ENCODE peak calls at places on chromosomes 2 and 18, in nine cellular contexts. C is suprapubic skin; F is CD8-positive, alpha-beta memory T cell; I is effector memory CD4-positive, alpha-beta T cell; L is kidney; W is colonic mucosa; K is pancreas; J is stomach; B is endodermal cell. N is an unnamed sample.

GRCh38 chr2:8059255-8059654 is 622.6 kb upstream of the ID2 start:
- DNase-seq in C (no peak), F (no peak), I (no peak), L (no peak), W (no peak), K (no peak), J (no peak), B (no peak), N (no peak)

GRCh38 chr18:58476521-58477210 is 152.2 kb downstream of the ALPK2 start:
- DNase-seq in C (no peak), F (no peak), I (no peak), L (no peak), W (no peak), K (no peak), J (no peak), B (no peak), N (no peak)

GRCh38 chr2:225400060-225400511 is 576 bp downstream of the NYAP2 start:
- DNase-seq in C (no peak), F (no peak), I (no peak), L (no peak), W (no peak), K (no peak), J (no peak), B (peak), N (no peak)

GRCh38 chr18:59919026-59919425 is 19.2 kb downstream of the PMAIP1 start:
- DNase-seq in C (no peak), F (no peak), I (no peak), L (no peak), W (no peak), K (no peak), J (no peak), B (no peak), N (no peak)

GRCh38 chr2:1642066-1642861 is 102.1 kb downstream of the PXDN start:
- DNase-seq in C (no peak), F (no peak), I (no peak), L (no peak), W (no peak), K (no peak), J (no peak), B (no peak), N (no peak)

GRCh38 chr2:85827879-85828569 is 60.8 kb downstream of the ST3GAL5 start:
- DNase-seq in C (no peak), F (no peak), I (no peak), L (no peak), W (no peak), K (no peak), J (no peak), B (peak), N (no peak)

GRCh38 chr2:109087055-109087663 is 41.8 kb upstream of the SH3RF3 start:
- DNase-seq in C (no peak), F (no peak), I (no peak), L (no peak), W (no peak), K (no peak), J (no peak), B (no peak), N (no peak)

GRCh38 chr2:95374029-95374428 is 28.5 kb upstream of the FAHD2A start:
- DNase-seq in C (no peak), F (no peak), I (no peak), L (peak), W (no peak), K (no peak), J (no peak), B (peak), N (no peak)

GRCh38 chr2:158189526-158189925 is 87.8 kb downstream of the UPP2 start:
- DNase-seq in C (no peak), F (no peak), I (no peak), L (no peak), W (no peak), K (no peak), J (no peak), B (no peak), N (no peak)

GRCh38 chr2:65708129-65708528 is 275.7 kb upstream of the SPRED2 start:
- DNase-seq in C (no peak), F (no peak), I (no peak), L (no peak), W (no peak), K (no peak), J (no peak), B (no peak), N (no peak)

GRCh38 chr2:170815311-170815710 is 1.4 kb upstream of the GAD1 start:
- DNase-seq in C (no peak), F (no peak), I (no peak), L (no peak), W (no peak), K (no peak), J (no peak), B (no peak), N (no peak)

GRCh38 chr2:152228215-152228614 is 52.7 kb upstream of the STAM2 start:
- DNase-seq in C (no peak), F (no peak), I (no peak), L (no peak), W (no peak), K (no peak), J (no peak), B (no peak), N (no peak)

GRCh38 chr2:113212245-113213060 is 38.7 kb downstream of the PSD4 start:
- DNase-seq in C (peak), F (no peak), I (no peak), L (peak), W (no peak), K (peak), J (no peak), B (peak), N (no peak)

GRCh38 chr2:225566798-225567197 is 167.3 kb downstream of the NYAP2 start:
- DNase-seq in C (no peak), F (no peak), I (no peak), L (no peak), W (no peak), K (no peak), J (no peak), B (no peak), N (no peak)

GRCh38 chr2:16127958-16128357 is 187.6 kb downstream of the MYCN start:
- DNase-seq in C (no peak), F (no peak), I (no peak), L (no peak), W (peak), K (no peak), J (no peak), B (peak), N (peak)

GRCh38 chr2:95354469-95354901 is 48.0 kb upstream of the FAHD2A start:
- DNase-seq in C (no peak), F (no peak), I (no peak), L (peak), W (no peak), K (peak), J (peak), B (peak), N (peak)

GRCh38 chr2:43021791-43022500 is 204.5 kb downstream of the ZFP36L2 start:
- DNase-seq in C (no peak), F (no peak), I (no peak), L (peak), W (peak), K (peak), J (peak), B (peak), N (no peak)

GRCh38 chr2:222572761-222573174 is 83.1 kb downstream of the FARSB start:
- DNase-seq in C (no peak), F (no peak), I (no peak), L (no peak), W (no peak), K (no peak), J (no peak), B (no peak), N (no peak)

GRCh38 chr2:151071382-151071781 is 190.3 kb downstream of the RBM43 start:
- DNase-seq in C (no peak), F (no peak), I (no peak), L (no peak), W (no peak), K (no peak), J (no peak), B (peak), N (no peak)

GRCh38 chr2:237482485-237482884 is 4.6 kb upstream of the MLPH start:
- DNase-seq in C (peak), F (no peak), I (no peak), L (peak), W (peak), K (peak), J (peak), B (no peak), N (no peak)

GRCh38 chr2:195612515-195613495 is 44.2 kb upstream of the SLC39A10 start:
- DNase-seq in C (no peak), F (no peak), I (no peak), L (no peak), W (no peak), K (no peak), J (no peak), B (peak), N (no peak)

GRCh38 chr18:2687390-2688001 is 32.0 kb downstream of the SMCHD1 start:
- DNase-seq in C (no peak), F (no peak), I (no peak), L (no peak), W (no peak), K (no peak), J (no peak), B (no peak), N (no peak)

GRCh38 chr2:107728586-107728985 is 98.1 kb upstream of the RGPD4 start:
- DNase-seq in C (no peak), F (no peak), I (no peak), L (no peak), W (no peak), K (no peak), J (no peak), B (no peak), N (no peak)

GRCh38 chr2:170455617-170456426 is 259.3 kb upstream of the SP5 start:
- DNase-seq in C (no peak), F (no peak), I (no peak), L (no peak), W (peak), K (no peak), J (no peak), B (no peak), N (no peak)

GRCh38 chr2:120893874-120894584 is 158.4 kb downstream of the GLI2 start:
- DNase-seq in C (no peak), F (no peak), I (no peak), L (no peak), W (no peak), K (no peak), J (no peak), B (peak), N (no peak)

GRCh38 chr2:53770264-53770663 is 2.7 kb downstream of the CHAC2 start:
- DNase-seq in C (no peak), F (no peak), I (no peak), L (no peak), W (no peak), K (no peak), J (no peak), B (no peak), N (no peak)

GRCh38 chr2:55995206-55995605 is 71.6 kb upstream of the EFEMP1 start:
- DNase-seq in C (no peak), F (no peak), I (no peak), L (no peak), W (no peak), K (no peak), J (no peak), B (no peak), N (no peak)

GRCh38 chr2:148617219-148617618 is 27.3 kb upstream of the EPC2 start:
- DNase-seq in C (no peak), F (no peak), I (no peak), L (no peak), W (no peak), K (no peak), J (no peak), B (no peak), N (no peak)

GRCh38 chr2:107822302-107822701 is 4.4 kb upstream of the RGPD4 start:
- DNase-seq in C (no peak), F (no peak), I (no peak), L (no peak), W (no peak), K (no peak), J (no peak), B (no peak), N (no peak)

GRCh38 chr2:26099933-26100332 is 66.0 kb downstream of the RAB10 start:
- DNase-seq in C (no peak), F (no peak), I (no peak), L (no peak), W (no peak), K (no peak), J (no peak), B (no peak), N (no peak)

GRCh38 chr2:96927420-96928171 is 57.7 kb upstream of the SEMA4C start:
- DNase-seq in C (peak), F (no peak), I (no peak), L (peak), W (no peak), K (no peak), J (peak), B (no peak), N (no peak)
- H3K4me3 ChIP-seq in C (peak), F (no peak), I (no peak), L (peak), W (no peak), K (no peak), J (peak), B (no peak), N (peak)

DNA sequence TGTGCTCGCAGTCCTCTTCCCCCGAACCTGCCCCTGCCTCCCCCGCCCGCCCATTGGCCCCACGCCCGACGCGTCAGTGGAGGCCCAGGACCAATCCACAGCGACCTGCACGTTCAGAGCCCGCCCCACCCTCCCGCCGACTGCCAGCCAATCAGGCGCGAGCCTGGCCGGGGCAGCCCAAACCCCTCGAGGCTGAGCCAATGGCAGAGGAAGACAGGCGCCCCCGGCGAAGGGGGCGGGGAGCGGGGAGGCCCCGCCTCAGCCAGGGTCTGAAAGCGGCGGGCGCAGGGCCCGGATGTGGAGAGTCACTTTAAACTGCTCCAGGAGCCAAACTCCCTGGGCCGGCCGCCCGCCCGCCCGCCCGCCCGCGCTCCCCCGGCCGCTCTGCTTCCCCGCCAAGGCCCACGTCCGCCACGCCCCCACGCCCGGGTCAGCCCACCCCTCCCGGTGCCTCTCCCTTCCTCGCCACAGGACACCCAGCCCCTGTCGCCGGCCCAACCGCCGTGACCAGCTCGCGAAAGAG is 520 bp downstream of the SAP130 start:
- DNase-seq in C (peak), F (peak), I (peak), L (peak), W (peak), K (peak), J (peak), B (peak), N (peak)
- H3K4me3 ChIP-seq in C (peak), F (peak), I (peak), L (peak), W (peak), K (peak), J (peak), B (peak), N (peak)

GRCh38 chr2:231487197-231487596 is 22.9 kb upstream of the NCL start:
- DNase-seq in C (no peak), F (no peak), I (no peak), L (no peak), W (no peak), K (no peak), J (no peak), B (no peak), N (no peak)

GRCh38 chr2:231482806-231483391 is 18.6 kb upstream of the NCL start:
- DNase-seq in C (peak), F (peak), I (peak), L (peak), W (peak), K (peak), J (peak), B (peak), N (no peak)

GRCh38 chr2:231479455-231479854 is 15.2 kb upstream of the NCL start:
- DNase-seq in C (no peak), F (no peak), I (no peak), L (no peak), W (no peak), K (no peak), J (no peak), B (no peak), N (no peak)

GRCh38 chr2:231480781-231481180 is 16.5 kb upstream of the NCL start:
- DNase-seq in C (no peak), F (no peak), I (no peak), L (no peak), W (no peak), K (no peak), J (no peak), B (peak), N (no peak)

GRCh38 chr2:231483398-231484329 is 19.4 kb upstream of the NCL start:
- DNase-seq in C (no peak), F (peak), I (peak), L (peak), W (no peak), K (peak), J (no peak), B (peak), N (no peak)
- H3K4me3 ChIP-seq in C (peak), F (peak), I (peak), L (peak), W (peak), K (no peak), J (peak), B (no peak), N (peak)

GRCh38 chr2:181683518-181684453 is 3.5 kb upstream of the NEUROD1 start:
- DNase-seq in C (no peak), F (no peak), I (no peak), L (peak), W (no peak), K (peak), J (no peak), B (peak), N (no peak)
- H3K4me3 ChIP-seq in C (peak), F (no peak), I (no peak), L (no peak), W (no peak), K (no peak), J (peak), B (no peak), N (peak)

GRCh38 chr2:44955593-44956449 is 14.3 kb downstream of the SIX3 start:
- DNase-seq in C (no peak), F (peak), I (peak), L (peak), W (peak), K (peak), J (peak), B (peak), N (no peak)
- H3K4me3 ChIP-seq in C (peak), F (no peak), I (no peak), L (peak), W (no peak), K (no peak), J (peak), B (peak), N (peak)

GRCh38 chr2:156470975-156471583 is 34.9 kb downstream of the GPD2 start:
- DNase-seq in C (no peak), F (no peak), I (no peak), L (no peak), W (no peak), K (no peak), J (no peak), B (no peak), N (no peak)

GRCh38 chr2:156464106-156464505 is 27.9 kb downstream of the GPD2 start:
- DNase-seq in C (no peak), F (no peak), I (no peak), L (no peak), W (no peak), K (no peak), J (no peak), B (no peak), N (no peak)

GRCh38 chr2:156471772-156472171 is 35.6 kb downstream of the GPD2 start:
- DNase-seq in C (no peak), F (no peak), I (no peak), L (no peak), W (no peak), K (no peak), J (no peak), B (no peak), N (no peak)

GRCh38 chr2:156465573-156465972 is 29.4 kb downstream of the GPD2 start:
- DNase-seq in C (no peak), F (no peak), I (no peak), L (no peak), W (no peak), K (no peak), J (no peak), B (peak), N (no peak)

DNA sequence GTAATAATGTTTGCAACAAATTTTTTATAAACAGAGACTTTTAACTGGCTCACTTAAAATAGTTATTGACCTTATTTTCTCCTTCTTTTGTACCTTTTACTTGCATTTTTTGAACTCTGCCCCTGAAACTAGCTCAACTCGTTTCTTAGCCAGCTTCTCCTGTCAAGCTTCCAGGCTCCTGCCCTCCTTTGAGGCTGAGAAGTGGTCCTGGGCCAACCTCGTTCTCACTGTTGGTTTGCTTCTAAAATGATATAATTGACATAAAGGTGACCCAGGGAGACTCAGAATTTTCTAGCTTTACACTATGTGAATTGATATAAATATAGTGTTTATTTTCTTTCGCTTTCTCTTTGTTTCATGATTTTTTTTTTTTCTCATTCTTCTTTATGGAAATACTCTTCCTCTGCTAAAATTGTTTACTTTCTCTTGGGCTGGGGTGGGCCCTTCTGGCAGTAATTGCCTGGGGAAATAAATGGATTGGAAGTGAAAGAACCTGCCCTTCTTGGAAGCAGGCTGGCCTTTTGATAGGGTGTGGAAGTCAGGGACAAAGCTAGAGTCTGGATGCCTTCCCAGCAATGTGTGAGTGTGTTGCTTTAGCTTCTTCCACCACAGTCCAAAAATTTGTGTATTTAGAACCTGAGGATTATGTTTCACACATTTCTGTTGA is 30.7 kb downstream of the GPD2 start:
- DNase-seq in C (no peak), F (no peak), I (no peak), L (no peak), W (peak), K (no peak), J (peak), B (no peak), N (no peak)
- H3K4me3 ChIP-seq in C (peak), F (no peak), I (no peak), L (no peak), W (no peak), K (no peak), J (no peak), B (no peak), N (no peak)

GRCh38 chr2:191266201-191266600 is 21.0 kb downstream of the MYO1B start:
- DNase-seq in C (no peak), F (no peak), I (no peak), L (no peak), W (no peak), K (no peak), J (no peak), B (no peak), N (no peak)

GRCh38 chr2:191263050-191263449 is 17.8 kb downstream of the MYO1B start:
- DNase-seq in C (no peak), F (no peak), I (no peak), L (no peak), W (no peak), K (no peak), J (no peak), B (no peak), N (no peak)

GRCh38 chr2:191264647-191265079 is 19.5 kb downstream of the MYO1B start:
- DNase-seq in C (no peak), F (no peak), I (no peak), L (no peak), W (no peak), K (no peak), J (no peak), B (no peak), N (no peak)

GRCh38 chr2:191268596-191268995 is 23.4 kb downstream of the MYO1B start:
- DNase-seq in C (no peak), F (no peak), I (no peak), L (no peak), W (no peak), K (no peak), J (no peak), B (no peak), N (no peak)

GRCh38 chr2:191265311-191266170 is 20.3 kb downstream of the MYO1B start:
- DNase-seq in C (no peak), F (no peak), I (no peak), L (no peak), W (peak), K (no peak), J (no peak), B (no peak), N (no peak)
- H3K4me3 ChIP-seq in C (peak), F (no peak), I (no peak), L (peak), W (no peak), K (no peak), J (no peak), B (no peak), N (no peak)

DNA sequence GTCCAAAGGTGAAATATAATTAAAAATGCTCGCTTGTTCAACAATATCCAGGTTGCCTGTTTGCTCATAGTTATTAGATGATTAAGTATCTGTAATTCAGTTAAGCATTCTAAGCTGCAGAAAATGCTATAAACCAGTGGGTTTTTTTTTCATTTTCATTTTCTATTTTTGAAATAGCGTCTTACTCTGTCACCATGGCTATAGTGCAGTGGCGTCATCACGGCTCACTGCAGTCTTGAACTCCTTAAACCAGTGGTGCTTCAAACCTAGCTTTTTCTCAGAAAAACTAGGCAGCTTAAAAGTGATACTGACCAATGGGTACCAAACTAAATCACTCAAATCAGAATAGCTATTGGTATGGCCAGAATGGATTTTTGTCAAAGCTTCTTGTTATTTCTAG is 925.2 kb downstream of the TSN start:
- DNase-seq in C (no peak), F (no peak), I (no peak), L (no peak), W (no peak), K (no peak), J (no peak), B (no peak), N (no peak)
- H3K4me3 ChIP-seq in C (no peak), F (no peak), I (no peak), L (no peak), W (no peak), K (no peak), J (no peak), B (no peak), N (no peak)

GRCh38 chr2:106130251-106130998 is 63.7 kb downstream of the UXS1 start:
- DNase-seq in C (no peak), F (no peak), I (no peak), L (no peak), W (peak), K (no peak), J (no peak), B (peak), N (no peak)
- H3K4me3 ChIP-seq in C (peak), F (no peak), I (no peak), L (no peak), W (peak), K (no peak), J (peak), B (peak), N (no peak)

N was measured in vagina.